ENCODE peak calls at places on chromosomes 1 and 21, in four cellular contexts. Z, F, P and R are unnamed samples.

GRCh38 chr1:68128157-68128556 is 77.7 kb upstream of the DIRAS3 start:
- DNase-seq in Z (no peak), F (no peak), P (no peak), R (no peak)

GRCh38 chr21:20443558-20444155 is 554.6 kb upstream of the NCAM2 start:
- DNase-seq in F (no peak), Z (no peak), P (no peak), R (no peak)

GRCh38 chr1:17276568-17276967 is 27.7 kb downstream of the PADI3 start:
- DNase-seq in P (no peak), Z (peak; percentile 85), F (no peak), R (no peak)

GRCh38 chr21:32869459-32869858 is 97.9 kb upstream of the PAXBP1 start:
- DNase-seq in F (no peak), P (no peak), Z (no peak), R (no peak)

GRCh38 chr1:37575692-37576091 is 19.0 kb downstream of the DNALI1 start:
- DNase-seq in P (no peak), Z (no peak), F (no peak), R (no peak)

GRCh38 chr21:25506887-25507286 is 100.4 kb downstream of the MRPL39 start:
- DNase-seq in Z (no peak), F (no peak), P (no peak), R (no peak)

GRCh38 chr1:95503371-95504145 is 269.5 kb downstream of the RWDD3 start:
- DNase-seq in F (no peak), Z (no peak), P (no peak), R (no peak)

GRCh38 chr1:42852608-42852980 is 6.2 kb downstream of the ZNF691 start:
- DNase-seq in Z (no peak), F (no peak), P (no peak), R (no peak)

GRCh38 chr1:25821112-25821476 is 1.3 kb downstream of the MTFR1L start:
- DNase-seq in P (no peak), Z (no peak), F (no peak), R (peak; percentile 42)

GRCh38 chr1:223846668-223847007 is 891 bp upstream of the TP53BP2 start:
- DNase-seq in F (no peak), Z (no peak), P (no peak), R (no peak)

GRCh38 chr1:172638885-172639831 is 19.7 kb upstream of the FASLG start:
- DNase-seq in Z (no peak), P (no peak), F (no peak), R (peak; percentile 56)

GRCh38 chr1:176656257-176656995 is 193.5 kb downstream of the PAPPA2 start:
- DNase-seq in F (no peak), P (no peak), Z (no peak), R (no peak)

GRCh38 chr1:175413367-175413766 is 220.8 kb upstream of the KIAA0040 start:
- DNase-seq in P (no peak), F (no peak), Z (no peak), R (no peak)

GRCh38 chr21:38171723-38172344 is 85.0 kb upstream of the KCNJ15 start:
- DNase-seq in P (no peak), Z (no peak), F (no peak), R (no peak)

GRCh38 chr1:81242103-81242502 is 558.6 kb upstream of the ADGRL2 start:
- DNase-seq in Z (no peak), F (no peak), P (no peak), R (no peak)

GRCh38 chr1:55887103-55887712 is 672.0 kb upstream of the USP24 start:
- DNase-seq in F (no peak), P (no peak), Z (no peak), R (no peak)

GRCh38 chr1:100511773-100512172 is 26.2 kb upstream of the GPR88 start:
- DNase-seq in Z (no peak), P (no peak), F (no peak), R (no peak)

GRCh38 chr1:64246294-64246917 is 43.0 kb downstream of the UBE2U start:
- DNase-seq in F (no peak), Z (no peak), P (no peak), R (no peak)

GRCh38 chr1:22402336-22403053 is 49.2 kb upstream of the ZBTB40 start:
- DNase-seq in F (no peak), Z (no peak), P (no peak), R (no peak)

GRCh38 chr1:234893725-234894630 is 234.7 kb downstream of the TOMM20 start:
- DNase-seq in F (no peak), Z (no peak), P (no peak), R (no peak)

GRCh38 chr1:84973493-84974334 is 23.2 kb downstream of the MCOLN2 start:
- DNase-seq in F (no peak), Z (no peak), P (no peak), R (no peak)

GRCh38 chr1:199247891-199248290 is 609.1 kb downstream of the PTPRC start:
- DNase-seq in F (no peak), Z (no peak), P (no peak), R (no peak)

GRCh38 chr1:23951646-23952095 is 8.0 kb upstream of the PNRC2 start:
- DNase-seq in F (no peak), Z (no peak), P (peak; percentile 50), R (peak; percentile 77)